ENCODE peak calls at places on chromosomes 12 and 14, in nine cellular contexts. I, R, O, Y, W, B, Q, V and L are unnamed samples.

GRCh38 chr12:108724054-108724889 is 7.0 kb downstream of the CORO1C start:
- DNase-seq in Y (no peak), B (no peak), W (peak), R (no peak), Q (no peak), O (no peak), V (peak), I (no peak), L (no peak)

GRCh38 chr12:530308-530707 is 70.6 kb downstream of the B4GALNT3 start:
- DNase-seq in W (peak), O (no peak), B (no peak), V (no peak), I (no peak), Q (no peak), Y (no peak), R (no peak), L (no peak)

GRCh38 chr14:67623114-67623513 is 3.4 kb downstream of the ARG2 start:
- DNase-seq in R (no peak), O (no peak), Q (peak), Y (no peak), B (no peak), V (no peak), W (no peak), I (no peak), L (no peak)

GRCh38 chr12:26120561-26121274 is 4.1 kb downstream of the BHLHE41 start:
- DNase-seq in Y (no peak), R (no peak), O (no peak), I (no peak), V (no peak), B (peak), Q (no peak), W (no peak), L (no peak)

GRCh38 chr14:36057452-36058142 is 118.9 kb downstream of the PTCSC3 start:
- DNase-seq in Q (no peak), Y (no peak), V (no peak), O (no peak), R (no peak), W (peak), I (no peak), B (no peak), L (no peak)

GRCh38 chr12:108832208-108832607 is 25.2 kb downstream of the SSH1 start:
- DNase-seq in R (no peak), V (no peak), W (peak), Y (no peak), O (no peak), I (no peak), B (peak), Q (no peak), L (no peak)

GRCh38 chr12:71661977-71662522 is 1.6 kb downstream of the ZFC3H1 start:
- DNase-seq in V (no peak), W (peak), Q (peak), B (peak), I (no peak), Y (no peak), R (no peak), O (no peak), L (no peak)

GRCh38 chr12:10884086-10884725 is at the start of gene PRH1:
- DNase-seq in B (no peak), W (no peak), V (no peak), O (no peak), Y (no peak), Q (no peak), R (no peak), I (no peak), L (no peak)

GRCh38 chr12:59031313-59031712 is 111.0 kb upstream of the LRIG3 start:
- DNase-seq in I (no peak), Q (no peak), V (no peak), W (no peak), O (no peak), Y (no peak), B (no peak), R (no peak), L (no peak)

GRCh38 chr14:104864267-104865068 is 600 bp upstream of the CEP170B start:
- DNase-seq in V (peak), I (peak), B (no peak), W (no peak), Q (no peak), R (peak), O (no peak), Y (peak), L (no peak)

GRCh38 chr12:6767301-6767591 is 1.1 kb downstream of the PTMS start:
- DNase-seq in Q (no peak), O (no peak), R (no peak), I (peak), B (peak), W (no peak), V (no peak), Y (no peak), L (no peak)

GRCh38 chr12:95548056-95548538 is 3.2 kb downstream of the USP44 start:
- DNase-seq in I (peak), V (no peak), R (no peak), Y (peak), B (no peak), Q (no peak), O (no peak), W (no peak), L (no peak)

GRCh38 chr12:34287986-34288962 is 266.0 kb downstream of the ALG10 start:
- DNase-seq in Y (no peak), Q (no peak), O (no peak), I (no peak), R (no peak), B (no peak), V (no peak), W (no peak), L (no peak)

GRCh38 chr12:52438305-52439301 is 4.4 kb upstream of the KRT75 start:
- DNase-seq in W (no peak), I (no peak), Q (no peak), O (no peak), B (no peak), R (no peak), V (no peak), Y (no peak), L (no peak)

GRCh38 chr12:74538491-74539258 is 1.0 kb downstream of the ATXN7L3B start:
- DNase-seq in R (peak), Y (no peak), W (no peak), I (peak), O (no peak), V (peak), Q (peak), B (peak), L (no peak)

GRCh38 chr12:49623142-49623899 is at the start of gene PRPF40B:
- DNase-seq in V (peak), B (peak), I (peak), Q (peak), W (peak), Y (peak), R (peak), O (peak), L (peak)

GRCh38 chr12:7113389-7113871 is 4.4 kb upstream of the C1RL start:
- DNase-seq in B (peak), O (no peak), R (peak), Q (peak), V (peak), I (peak), Y (peak), W (peak), L (no peak)

GRCh38 chr12:42360747-42361403 is 34.9 kb downstream of the PPHLN1 start:
- DNase-seq in B (no peak), W (no peak), O (no peak), Y (no peak), I (no peak), R (no peak), V (no peak), Q (no peak), L (no peak)

DNA sequence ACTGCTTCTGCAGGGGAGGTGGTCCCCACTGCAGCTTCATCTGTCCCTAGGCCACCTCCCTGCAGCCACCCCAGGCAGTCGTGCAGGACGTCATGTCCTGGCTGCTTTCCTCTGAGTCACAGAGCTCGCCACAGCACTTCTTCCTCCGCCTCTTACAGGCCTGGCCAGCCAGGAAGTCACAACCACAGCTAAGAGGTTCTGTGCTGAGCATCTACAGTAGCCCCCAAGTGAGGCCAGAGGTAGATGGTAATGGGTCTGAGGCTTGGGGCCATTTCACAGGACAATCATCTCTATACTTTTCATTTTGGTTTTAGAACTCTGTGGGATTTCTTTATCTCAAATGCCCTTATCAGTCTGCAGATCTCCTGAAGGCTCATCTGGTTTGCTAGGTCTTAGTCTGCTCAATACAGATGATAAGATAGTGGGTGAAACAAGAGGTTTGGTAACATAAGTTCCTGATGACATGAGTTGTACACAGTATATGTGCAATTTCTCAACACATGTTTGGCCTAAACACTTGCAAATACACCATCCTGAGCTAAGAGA is 106.4 kb downstream of the ARF6 start:
- DNase-seq in Y (peak), B (peak), O (peak), V (peak), I (no peak), Q (peak), R (no peak), W (peak), L (peak)
- TF ChIP-seq CTCF in Y (no peak), B (no peak), O (no peak), V (no peak), I (no peak), Q (no peak), R (no peak), W (no peak), L (no peak)

GRCh38 chr14:37597538-37598084 is 2.2 kb downstream of the TTC6 start:
- DNase-seq in V (peak), R (peak), O (no peak), Q (no peak), B (no peak), I (no peak), Y (no peak), W (no peak), L (no peak)
- TF ChIP-seq CTCF in V (peak), R (peak), O (no peak), Q (peak), B (peak), I (peak), Y (no peak), W (peak), L (no peak)

GRCh38 chr14:94598816-94599655 is 13.2 kb upstream of the SERPINA3 start:
- DNase-seq in O (peak), R (no peak), V (peak), I (no peak), B (peak), Y (peak), W (peak), Q (peak), L (peak)
- TF ChIP-seq CTCF in O (no peak), R (no peak), V (peak), I (peak), B (peak), Y (no peak), W (peak), Q (no peak), L (no peak)

DNA sequence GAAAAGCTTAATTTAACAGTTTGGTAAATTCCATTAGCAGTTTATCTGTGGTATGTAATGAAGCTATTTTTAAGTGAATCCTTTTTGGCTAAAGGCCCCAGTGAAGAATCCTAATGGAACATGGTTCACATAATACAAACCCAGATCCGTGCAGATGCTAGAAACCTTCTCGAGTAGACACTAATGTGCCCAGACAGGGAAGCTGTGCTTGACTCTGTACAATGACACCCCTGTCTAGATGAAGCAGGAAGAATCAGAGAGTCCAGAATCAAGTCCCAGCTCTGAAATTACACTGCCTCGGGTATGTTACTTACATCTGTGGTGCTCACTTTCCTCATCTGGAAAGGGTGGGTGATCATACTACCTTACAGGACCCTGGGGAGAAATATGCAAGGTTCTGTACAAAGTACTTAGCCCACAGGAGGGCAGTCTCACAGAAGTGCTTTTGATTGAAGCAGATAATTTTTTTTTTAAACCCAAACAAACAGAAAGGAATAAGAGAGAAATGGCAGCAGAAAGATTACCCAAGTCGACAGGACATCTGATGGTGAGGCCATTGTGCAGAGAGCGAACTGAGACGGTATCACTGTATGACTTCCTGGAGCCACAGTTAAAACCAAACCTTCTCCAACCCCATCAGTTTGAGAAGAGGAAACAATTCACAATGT is 8.6 kb downstream of the CRACR2A start:
- DNase-seq in O (no peak), R (no peak), V (no peak), I (no peak), W (no peak), Q (no peak), B (no peak), Y (no peak), L (no peak)
- TF ChIP-seq CTCF in O (no peak), R (no peak), V (no peak), I (peak), W (peak), Q (peak), B (no peak), Y (no peak), L (no peak)

DNA sequence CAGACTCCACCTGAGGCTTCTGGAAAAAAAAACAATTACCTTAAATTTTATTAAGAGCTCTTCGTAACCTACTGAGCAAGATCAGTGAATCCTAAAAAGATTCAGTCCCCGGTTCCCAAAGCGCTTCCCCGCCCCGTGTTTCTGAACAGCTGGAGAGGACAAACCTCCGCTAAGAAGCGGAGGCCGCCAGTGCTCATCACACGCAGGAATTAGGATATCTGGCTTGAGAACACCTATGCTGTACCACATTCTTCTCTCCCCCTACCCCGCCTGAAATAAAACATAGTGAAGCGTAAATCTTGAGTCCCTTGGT is 806 bp upstream of the WDR20 start:
- DNase-seq in W (no peak), O (no peak), Y (no peak), Q (no peak), B (no peak), V (no peak), I (no peak), R (no peak), L (no peak)
- TF ChIP-seq CTCF in W (no peak), O (no peak), Y (no peak), Q (no peak), B (no peak), V (no peak), I (no peak), R (no peak), L (no peak)